ENCODE peak calls at places on chromosome 5, in six cellular contexts. One of them, this sample, is unnamed.

GRCh38 chr5:80122599-80122998 is 87.5 kb downstream of the THBS4 start:
- DNase-seq in sigmoid colon: no peak
- DNase-seq in psoas muscle: no peak
- DNase-seq in astrocyte: no peak
- DNase-seq in transverse colon: no peak
- DNase-seq in brain microvascular endothelial cell: no peak
- DNase-seq in this sample: no peak

GRCh38 chr5:120173125-120173524 is 291.0 kb upstream of the PRR16 start:
- DNase-seq in sigmoid colon: no peak
- DNase-seq in psoas muscle: no peak
- DNase-seq in astrocyte: no peak
- DNase-seq in transverse colon: no peak
- DNase-seq in brain microvascular endothelial cell: no peak
- DNase-seq in this sample: no peak

GRCh38 chr5:1333986-1334385 is 10.9 kb downstream of the CLPTM1L start:
- DNase-seq in sigmoid colon: no peak
- DNase-seq in psoas muscle: no peak
- DNase-seq in astrocyte: no peak
- DNase-seq in transverse colon: no peak
- DNase-seq in brain microvascular endothelial cell: no peak
- DNase-seq in this sample: no peak

GRCh38 chr5:160187091-160187490 is 42.2 kb upstream of the FABP6 start:
- DNase-seq in sigmoid colon: no peak
- DNase-seq in psoas muscle: no peak
- DNase-seq in astrocyte: no peak
- DNase-seq in transverse colon: no peak
- DNase-seq in brain microvascular endothelial cell: no peak
- DNase-seq in this sample: no peak

GRCh38 chr5:175868348-175868723 is 3.0 kb upstream of the CPLX2 start:
- DNase-seq in sigmoid colon: no peak
- DNase-seq in psoas muscle: no peak
- DNase-seq in astrocyte: no peak
- DNase-seq in transverse colon: no peak
- DNase-seq in brain microvascular endothelial cell: no peak
- DNase-seq in this sample: no peak

GRCh38 chr5:36242534-36243144 is 914 bp upstream of the NADK2 start:
- DNase-seq in sigmoid colon: no peak
- DNase-seq in psoas muscle: no peak
- DNase-seq in astrocyte: no peak
- DNase-seq in transverse colon: peak; percentile 9
- DNase-seq in brain microvascular endothelial cell: no peak
- DNase-seq in this sample: no peak

GRCh38 chr5:16612007-16612406 is 4.8 kb downstream of the RETREG1 start:
- DNase-seq in sigmoid colon: no peak
- DNase-seq in psoas muscle: no peak
- DNase-seq in astrocyte: no peak
- DNase-seq in transverse colon: no peak
- DNase-seq in brain microvascular endothelial cell: no peak
- DNase-seq in this sample: no peak

GRCh38 chr5:81115261-81115660 is 117.9 kb upstream of the CKMT2 start:
- DNase-seq in sigmoid colon: no peak
- DNase-seq in psoas muscle: no peak
- DNase-seq in astrocyte: no peak
- DNase-seq in transverse colon: no peak
- DNase-seq in brain microvascular endothelial cell: no peak
- DNase-seq in this sample: no peak

GRCh38 chr5:67032921-67033664 is 163.5 kb downstream of the CD180 start:
- DNase-seq in sigmoid colon: no peak
- DNase-seq in psoas muscle: no peak
- DNase-seq in astrocyte: peak; percentile 66
- DNase-seq in transverse colon: no peak
- DNase-seq in brain microvascular endothelial cell: no peak
- DNase-seq in this sample: no peak

GRCh38 chr5:54480296-54480695 is 24.8 kb downstream of the HSPB3 start:
- DNase-seq in sigmoid colon: no peak
- DNase-seq in psoas muscle: no peak
- DNase-seq in astrocyte: peak; percentile 35
- DNase-seq in transverse colon: no peak
- DNase-seq in brain microvascular endothelial cell: no peak
- DNase-seq in this sample: peak; percentile 59

GRCh38 chr5:75611324-75612210 is at the start of gene ANKDD1B:
- DNase-seq in sigmoid colon: peak; percentile 70
- DNase-seq in psoas muscle: peak; percentile 25
- DNase-seq in astrocyte: peak; percentile 55
- DNase-seq in transverse colon: peak; percentile 34
- DNase-seq in brain microvascular endothelial cell: peak; percentile 60
- DNase-seq in this sample: peak; percentile 82

GRCh38 chr5:57335092-57335491 is 147.5 kb downstream of the ACTBL2 start:
- DNase-seq in sigmoid colon: no peak
- DNase-seq in psoas muscle: no peak
- DNase-seq in astrocyte: peak; percentile 78
- DNase-seq in transverse colon: no peak
- DNase-seq in brain microvascular endothelial cell: peak; percentile 27
- DNase-seq in this sample: peak; percentile 95

GRCh38 chr5:147522435-147522834 is 12.6 kb upstream of the DPYSL3 start:
- DNase-seq in sigmoid colon: no peak
- DNase-seq in psoas muscle: no peak
- DNase-seq in astrocyte: peak; percentile 80
- DNase-seq in transverse colon: no peak
- DNase-seq in brain microvascular endothelial cell: no peak
- DNase-seq in this sample: peak; percentile 91

GRCh38 chr5:55773057-55773456 is 35.2 kb downstream of the DDX4 start:
- DNase-seq in sigmoid colon: no peak
- DNase-seq in psoas muscle: no peak
- DNase-seq in astrocyte: no peak
- DNase-seq in transverse colon: no peak
- DNase-seq in brain microvascular endothelial cell: no peak
- DNase-seq in this sample: no peak

GRCh38 chr5:74212336-74212735 is 428.2 kb downstream of the ENC1 start:
- DNase-seq in sigmoid colon: no peak
- DNase-seq in psoas muscle: no peak
- DNase-seq in astrocyte: no peak
- DNase-seq in transverse colon: peak; percentile 11
- DNase-seq in brain microvascular endothelial cell: peak; percentile 48
- DNase-seq in this sample: peak; percentile 43

GRCh38 chr5:148107608-148108007 is 43.8 kb downstream of the SPINK5 start:
- DNase-seq in sigmoid colon: no peak
- DNase-seq in psoas muscle: no peak
- DNase-seq in astrocyte: no peak
- DNase-seq in transverse colon: no peak
- DNase-seq in brain microvascular endothelial cell: no peak
- DNase-seq in this sample: peak; percentile 62

GRCh38 chr5:160390787-160391696 is 8.8 kb downstream of the FAM200C start:
- DNase-seq in sigmoid colon: no peak
- DNase-seq in psoas muscle: no peak
- DNase-seq in astrocyte: peak; percentile 16
- DNase-seq in transverse colon: no peak
- DNase-seq in brain microvascular endothelial cell: no peak
- DNase-seq in this sample: peak; percentile 26

GRCh38 chr5:160174780-160175437 is 54.4 kb upstream of the FABP6 start:
- DNase-seq in sigmoid colon: no peak
- DNase-seq in psoas muscle: no peak
- DNase-seq in astrocyte: no peak
- DNase-seq in transverse colon: no peak
- DNase-seq in brain microvascular endothelial cell: no peak
- DNase-seq in this sample: no peak

DNA sequence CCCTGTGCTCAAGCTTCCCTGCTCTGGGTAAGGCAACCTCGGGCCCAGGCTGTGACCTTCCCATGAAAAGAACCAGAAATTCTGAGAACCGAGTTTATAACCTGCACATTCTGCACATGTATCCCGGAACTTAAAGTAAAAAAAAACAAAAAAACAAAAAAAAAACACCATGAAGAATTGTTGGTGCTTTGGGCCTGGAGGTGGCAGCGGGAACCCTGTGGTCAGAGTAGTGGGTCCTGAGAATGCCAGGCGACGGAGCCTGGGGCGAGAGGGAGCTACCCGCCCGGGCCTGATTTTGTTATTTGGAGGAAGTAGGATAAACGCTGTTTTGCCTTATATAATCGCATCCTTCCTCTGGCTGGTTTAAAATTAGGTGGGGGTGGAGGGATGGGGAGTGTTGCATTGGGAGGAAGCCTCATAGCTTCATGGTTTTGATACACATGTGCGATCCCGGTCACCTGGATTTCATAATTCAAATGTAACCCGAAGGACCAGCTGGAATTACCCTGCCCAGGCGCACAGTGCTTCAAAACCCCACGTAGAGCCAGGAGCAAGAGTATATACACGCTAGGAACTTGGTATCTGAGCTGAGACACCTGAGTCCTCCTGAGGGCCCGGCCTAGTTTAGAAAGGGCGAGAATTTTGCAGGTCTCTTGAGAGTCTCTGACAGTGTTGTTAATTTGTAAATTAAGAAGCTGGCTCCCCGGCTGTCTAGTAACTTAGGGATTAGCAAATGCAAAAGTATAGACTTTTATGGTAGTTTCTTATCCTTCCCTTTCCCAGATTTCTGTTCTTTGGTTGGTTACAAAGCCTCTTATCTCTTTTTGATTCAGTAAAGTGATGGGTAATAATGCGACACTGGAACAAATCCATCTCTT is 2.8 kb downstream of the MSX2 start:
- DNase-seq in sigmoid colon: peak; percentile 20
- DNase-seq in psoas muscle: no peak
- DNase-seq in astrocyte: no peak
- DNase-seq in transverse colon: no peak
- DNase-seq in brain microvascular endothelial cell: no peak
- DNase-seq in this sample: no peak
- H3K27me3 ChIP-seq in sigmoid colon: peaks cover 11% of the 10 kb centered on the region
- H3K27me3 ChIP-seq in psoas muscle: peaks cover 8% of the 10 kb centered on the region
- H3K27me3 ChIP-seq in astrocyte: peaks cover 60% of the 10 kb centered on the region
- H3K27me3 ChIP-seq in transverse colon: peaks cover 99% of the 10 kb centered on the region
- H3K27me3 ChIP-seq in brain microvascular endothelial cell: peaks cover 8% of the 10 kb centered on the region
- H3K27me3 ChIP-seq in this sample: peaks cover 29% of the 10 kb centered on the region

GRCh38 chr5:50968296-50969206 is 302.1 kb downstream of the PARP8 start:
- DNase-seq in sigmoid colon: no peak
- DNase-seq in psoas muscle: no peak
- DNase-seq in astrocyte: no peak
- DNase-seq in transverse colon: no peak
- DNase-seq in brain microvascular endothelial cell: no peak
- DNase-seq in this sample: no peak
- H3K27me3 ChIP-seq in sigmoid colon: peaks cover 22% of the 10 kb centered on the region
- H3K27me3 ChIP-seq in psoas muscle: peaks cover 2% of the 10 kb centered on the region
- H3K27me3 ChIP-seq in astrocyte: peaks cover 75% of the 10 kb centered on the region
- H3K27me3 ChIP-seq in transverse colon: peaks cover 97% of the 10 kb centered on the region
- H3K27me3 ChIP-seq in brain microvascular endothelial cell: peaks cover 65% of the 10 kb centered on the region
- H3K27me3 ChIP-seq in this sample: peaks cover 32% of the 10 kb centered on the region

GRCh38 chr5:135471726-135472125 is 19.6 kb upstream of the TIFAB start:
- DNase-seq in sigmoid colon: no peak
- DNase-seq in psoas muscle: no peak
- DNase-seq in astrocyte: no peak
- DNase-seq in transverse colon: no peak
- DNase-seq in brain microvascular endothelial cell: no peak
- DNase-seq in this sample: no peak
- H3K27me3 ChIP-seq in sigmoid colon: no peaks in the 10 kb centered on the region
- H3K27me3 ChIP-seq in psoas muscle: no peaks in the 10 kb centered on the region
- H3K27me3 ChIP-seq in astrocyte: peaks cover 69% of the 10 kb centered on the region
- H3K27me3 ChIP-seq in transverse colon: peaks cover 62% of the 10 kb centered on the region
- H3K27me3 ChIP-seq in brain microvascular endothelial cell: peaks cover 33% of the 10 kb centered on the region
- H3K27me3 ChIP-seq in this sample: peaks cover 7% of the 10 kb centered on the region

GRCh38 chr5:136128416-136128935 is 4.2 kb upstream of the SMAD5 start:
- DNase-seq in sigmoid colon: no peak
- DNase-seq in psoas muscle: no peak
- DNase-seq in astrocyte: no peak
- DNase-seq in transverse colon: no peak
- DNase-seq in brain microvascular endothelial cell: no peak
- DNase-seq in this sample: no peak
- H3K27me3 ChIP-seq in sigmoid colon: no peaks in the 10 kb centered on the region
- H3K27me3 ChIP-seq in psoas muscle: no peaks in the 10 kb centered on the region
- H3K27me3 ChIP-seq in astrocyte: no peaks in the 10 kb centered on the region
- H3K27me3 ChIP-seq in transverse colon: no peaks in the 10 kb centered on the region
- H3K27me3 ChIP-seq in brain microvascular endothelial cell: no peaks in the 10 kb centered on the region
- H3K27me3 ChIP-seq in this sample: no peaks in the 10 kb centered on the region

This sample was measured in bronchial epithelial cell.